ENCODE peak calls at places on chromosomes 16 and 17, in four cellular contexts. T is H1, E is GM12878, L is K562. Y is an unnamed sample.
A peak's percentile ranks its signal among the peaks of the same experiment; 100 is the strongest.

GRCh38 chr16:53053967-53054669 is 673 bp upstream of the CHD9 start:
- DNase-seq in E (no peak), L (peak; percentile 44), T (no peak), Y (no peak)

GRCh38 chr16:69399361-69399760 is 13.6 kb upstream of the TERF2 start:
- DNase-seq in T (no peak), L (no peak), E (no peak), Y (no peak)

GRCh38 chr17:633641-634091 is 81.0 kb downstream of the VPS53 start:
- DNase-seq in T (no peak), L (no peak), E (no peak), Y (no peak)

GRCh38 chr17:44916781-44917241 is 1.5 kb upstream of the GFAP start:
- DNase-seq in E (no peak), L (no peak), T (no peak), Y (no peak)

GRCh38 chr16:85524630-85525463 is 88.3 kb upstream of the GSE1 start:
- DNase-seq in L (no peak), T (no peak), E (no peak), Y (no peak)

GRCh38 chr17:59651346-59651745 is 31.7 kb downstream of the CLTC start:
- DNase-seq in E (no peak), T (no peak), L (no peak), Y (no peak)

GRCh38 chr17:41800601-41801373 is 11.0 kb downstream of the P3H4 start:
- DNase-seq in L (peak; percentile 67), E (no peak), T (peak; percentile 87), Y (peak; percentile 92)

GRCh38 chr17:75033346-75034235 is 13.2 kb downstream of the ATP5PD start:
- DNase-seq in E (peak; percentile 83), T (peak; percentile 100), L (peak; percentile 82), Y (peak; percentile 94)

GRCh38 chr17:29565643-29566472 is 979 bp downstream of the ABHD15 start:
- DNase-seq in T (no peak), E (no peak), L (no peak), Y (peak; percentile 22)

GRCh38 chr17:35586569-35587073 is 501 bp upstream of the AP2B1 start:
- DNase-seq in E (no peak), T (no peak), L (no peak), Y (no peak)

GRCh38 chr16:75733305-75734141 is 7.2 kb upstream of the CPHXL start:
- DNase-seq in E (no peak), T (no peak), L (no peak), Y (no peak)

GRCh38 chr17:64773836-64774761 is 112.0 kb upstream of the SMURF2 start:
- DNase-seq in L (peak; percentile 78), E (no peak), T (peak; percentile 93), Y (peak; percentile 95)

GRCh38 chr17:1555618-1556471 is 6.7 kb downstream of the PITPNA start:
- DNase-seq in T (no peak), E (peak; percentile 43), L (no peak), Y (no peak)

GRCh38 chr17:31320791-31321190 is 631 bp downstream of the EVI2A start:
- DNase-seq in T (no peak), L (no peak), E (no peak), Y (no peak)

GRCh38 chr17:52751051-52751450 is 592.5 kb upstream of the CA10 start:
- DNase-seq in L (no peak), E (no peak), T (no peak), Y (no peak)

GRCh38 chr17:67496286-67496685 is 119.2 kb downstream of the PITPNC1 start:
- DNase-seq in T (no peak), E (no peak), L (no peak), Y (no peak)

GRCh38 chr17:27892542-27892865 is 661 bp downstream of the LYRM9 start:
- DNase-seq in E (no peak), L (no peak), T (no peak), Y (no peak)

GRCh38 chr16:999677-1000076 is 18.1 kb downstream of the SOX8 start:
- DNase-seq in L (no peak), T (no peak), E (no peak), Y (no peak)

GRCh38 chr16:998615-999014 is 17.0 kb downstream of the SOX8 start:
- DNase-seq in L (no peak), E (no peak), T (no peak), Y (no peak)

GRCh38 chr16:1001096-1001495 is 19.5 kb downstream of the SOX8 start:
- DNase-seq in L (no peak), T (no peak), E (no peak), Y (no peak)

GRCh38 chr16:1002399-1003161 is 21.0 kb downstream of the SOX8 start:
- DNase-seq in L (peak; percentile 64), T (no peak), E (no peak), Y (peak; percentile 85)

DNA sequence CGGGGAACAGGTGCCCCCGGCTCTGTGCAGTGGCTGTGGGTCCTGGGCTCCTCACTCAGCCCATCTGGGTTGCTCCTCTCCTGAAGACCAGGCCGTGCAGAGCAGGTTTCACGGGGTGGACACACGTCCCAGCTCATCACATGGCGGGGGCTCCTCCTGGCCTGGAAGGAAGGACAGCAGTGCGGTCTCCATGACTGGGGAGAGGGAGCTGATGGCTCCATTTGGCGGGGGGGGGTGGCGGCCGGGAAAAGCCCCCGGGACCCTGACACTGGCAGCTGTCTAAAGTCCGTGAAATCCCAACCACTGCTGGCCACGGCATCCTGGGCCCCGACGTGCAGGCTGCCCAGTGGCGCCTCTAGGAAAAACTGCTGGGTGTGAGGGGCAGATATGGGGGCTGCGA is 19.0 kb downstream of the SOX8 start:
- DNase-seq in E (no peak), L (no peak), T (no peak), Y (no peak)
- TF ChIP-seq EGR1 in E (no peak), L (no peak), T (no peak), Y (no peak)

GRCh38 chr17:57372156-57372555 is 115.8 kb downstream of the MSI2 start:
- DNase-seq in L (no peak), E (no peak), T (no peak), Y (peak; percentile 75)
- TF ChIP-seq YY1 in L (no peak), E (no peak), T (no peak), Y (peak; percentile 50)

GRCh38 chr17:49333806-49334205 is 28.2 kb downstream of the ZNF652 start:
- DNase-seq in T (no peak), E (no peak), L (no peak), Y (no peak)
- TF ChIP-seq JUND in T (no peak), E (no peak), L (no peak), Y (no peak)

DNA sequence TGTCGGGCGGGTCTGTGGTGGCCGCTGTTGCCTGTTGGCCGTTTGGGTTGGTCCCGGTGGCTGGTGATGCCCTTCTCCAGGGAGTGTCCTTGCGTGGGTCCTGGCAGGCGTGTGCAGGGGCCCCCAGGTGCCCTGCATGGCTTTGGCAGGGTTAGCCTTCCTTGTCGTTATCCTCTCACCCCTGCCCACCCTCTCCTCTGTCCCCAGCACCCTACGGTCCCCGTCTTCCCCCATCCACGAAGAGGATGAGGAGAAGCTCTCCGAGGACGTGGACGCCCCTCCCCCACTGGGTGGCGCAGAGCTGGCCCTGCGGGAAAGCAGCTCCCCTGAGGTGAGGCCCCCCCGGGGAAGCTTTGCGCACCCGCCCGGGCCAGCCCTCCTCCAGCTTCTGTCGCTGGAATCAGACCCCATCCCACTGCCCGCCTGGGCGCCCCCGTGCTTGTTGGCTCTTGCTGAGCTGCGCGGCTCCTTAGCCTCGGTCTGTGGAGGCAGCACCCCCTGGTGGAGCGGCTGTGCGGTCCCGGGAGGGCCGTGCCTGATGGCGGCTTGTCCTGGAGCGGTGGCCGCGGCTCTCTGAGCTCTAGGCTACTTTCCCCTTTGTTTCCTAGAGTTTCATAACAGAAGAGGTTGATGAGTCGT is 10.6 kb upstream of the NUDT16L1 start:
- DNase-seq in T (peak; percentile 90), L (peak; percentile 65), E (no peak), Y (no peak)
- TF ChIP-seq EGR1 in T (no peak), L (no peak), E (no peak), Y (no peak)

GRCh38 chr17:77528516-77529327 is 388.0 kb downstream of the SEC14L1 start:
- DNase-seq in E (no peak), T (peak; percentile 84), L (no peak), Y (no peak)
- TF ChIP-seq YY1 in E (no peak), T (peak; percentile 48), L (no peak), Y (no peak)

DNA sequence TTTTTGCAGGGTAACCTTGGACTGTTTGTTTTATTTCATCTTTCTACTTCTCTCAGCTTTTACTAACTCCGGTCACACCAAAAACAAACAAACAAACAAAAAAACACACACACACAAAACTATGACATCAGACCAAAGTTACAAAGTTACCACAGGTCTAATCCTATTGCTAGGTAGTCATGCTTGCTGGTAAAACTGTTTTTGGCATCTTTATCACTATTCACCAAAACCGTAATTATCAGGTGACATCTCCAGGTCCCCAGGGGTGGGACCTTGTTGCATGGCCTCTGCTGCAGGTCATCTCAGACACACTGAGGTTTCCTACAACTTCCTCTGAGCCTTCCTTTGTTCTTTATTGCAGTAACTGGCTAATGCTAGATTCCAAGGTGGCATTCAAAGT is 162.3 kb downstream of the ABCA8 start:
- DNase-seq in E (no peak), T (no peak), L (no peak), Y (no peak)
- TF ChIP-seq JUND in E (no peak), T (no peak), L (no peak), Y (no peak)